ENCODE peak calls at places on chromosomes 5 and 9, in five cellular contexts. B is mammary epithelial cell, A is fibroblast of the aortic adventitia, R is fibroblast of lung, X is psoas muscle. T is an unnamed sample.

GRCh38 chr9:97531750-97532383 is 30.4 kb downstream of the TMOD1 start:
- DNase-seq in X (no peak), R (no peak), B (no peak), A (no peak), T (no peak)

GRCh38 chr5:32190094-32190493 is 16.0 kb upstream of the GOLPH3 start:
- DNase-seq in A (peak), R (peak), B (no peak), X (peak), T (no peak)

GRCh38 chr9:100099722-100100042 is 639 bp downstream of the INVS start:
- DNase-seq in A (no peak), X (peak), B (no peak), R (no peak), T (no peak)

GRCh38 chr9:70411141-70411929 is 3.1 kb downstream of the KLF9 start:
- DNase-seq in B (peak), R (peak), X (peak), A (peak), T (no peak)

GRCh38 chr5:177311361-177311722 is 356 bp downstream of the MXD3 start:
- DNase-seq in R (no peak), X (no peak), A (no peak), B (no peak), T (no peak)

GRCh38 chr9:111914749-111915424 is 18.3 kb downstream of the UGCG start:
- DNase-seq in B (no peak), X (no peak), R (no peak), A (peak), T (no peak)

GRCh38 chr5:147869112-147869511 is 9.4 kb upstream of the SCGB3A2 start:
- DNase-seq in X (no peak), R (no peak), B (no peak), A (no peak), T (no peak)

GRCh38 chr9:17531642-17532254 is 47.1 kb upstream of the SH3GL2 start:
- DNase-seq in R (peak), A (peak), X (no peak), B (peak), T (no peak)

GRCh38 chr9:85417674-85418073 is 324.1 kb downstream of the AGTPBP1 start:
- DNase-seq in A (no peak), X (no peak), R (no peak), B (no peak), T (no peak)

GRCh38 chr5:156414381-156414780 is 87.4 kb downstream of the SGCD start:
- DNase-seq in B (no peak), R (peak), A (no peak), X (no peak), T (no peak)

GRCh38 chr5:171906171-171906570 is 100.3 kb downstream of the FBXW11 start:
- DNase-seq in A (no peak), X (no peak), B (no peak), R (no peak), T (no peak)

GRCh38 chr5:41157272-41157671 is 56.1 kb downstream of the C6 start:
- DNase-seq in X (no peak), R (peak), A (no peak), B (no peak), T (no peak)

GRCh38 chr9:15268796-15269195 is 38.2 kb downstream of the TTC39B start:
- DNase-seq in B (no peak), X (no peak), R (no peak), A (no peak), T (no peak)

GRCh38 chr5:28403846-28404245 is 1365.5 kb upstream of the CDH9 start:
- DNase-seq in A (no peak), B (peak), X (no peak), R (peak), T (no peak)

GRCh38 chr5:149141957-149142851 is 911 bp downstream of the ABLIM3 start:
- DNase-seq in A (no peak), R (peak), B (no peak), X (peak), T (peak)

GRCh38 chr5:138668451-138668850 is 84.8 kb upstream of the CTNNA1 start:
- DNase-seq in X (no peak), B (no peak), A (no peak), R (no peak), T (no peak)

GRCh38 chr9:131418143-131419028 is 24.5 kb downstream of the PRRC2B start:
- DNase-seq in A (no peak), X (peak), B (no peak), R (no peak), T (no peak)

GRCh38 chr5:132237670-132238069 is 10.0 kb upstream of the P4HA2 start:
- DNase-seq in A (no peak), B (no peak), R (no peak), X (no peak), T (peak)

GRCh38 chr5:45262061-45262590 is 434.1 kb downstream of the HCN1 start:
- DNase-seq in B (no peak), X (no peak), R (no peak), A (no peak), T (no peak)

GRCh38 chr9:133141833-133142594 is 21.0 kb upstream of the RALGDS start:
- DNase-seq in R (no peak), X (no peak), A (no peak), B (no peak), T (no peak)

GRCh38 chr5:53730938-53731337 is 170.5 kb downstream of the NDUFS4 start:
- DNase-seq in X (no peak), B (no peak), R (no peak), A (no peak), T (no peak)

GRCh38 chr9:37873955-37874354 is 30.0 kb downstream of the SLC25A51 start:
- DNase-seq in X (no peak), R (no peak), A (no peak), B (no peak), T (no peak)

GRCh38 chr9:136336156-136336860 is 9.0 kb downstream of the GPSM1 start:
- DNase-seq in X (no peak), B (no peak), A (no peak), R (peak), T (no peak)

GRCh38 chr5:77986261-77986660 is 210.1 kb upstream of the TBCA start:
- DNase-seq in B (no peak), X (no peak), A (no peak), R (no peak), T (no peak)
- TF ChIP-seq CTCF in B (no peak), X (no peak), A (no peak), R (no peak), T (no peak)

GRCh38 chr9:82805027-82805426 is 257.9 kb downstream of the RASEF start:
- DNase-seq in A (no peak), B (no peak), X (no peak), R (no peak), T (no peak)
- TF ChIP-seq CTCF in A (no peak), B (no peak), X (no peak), R (no peak), T (no peak)

GRCh38 chr9:113876806-113877236 is 712 bp downstream of the ZNF618 start:
- DNase-seq in B (no peak), A (peak), R (no peak), X (no peak), T (no peak)
- TF ChIP-seq CTCF in B (peak), A (peak), R (peak), X (peak), T (peak)

GRCh38 chr5:108727639-108728565 is 19.8 kb upstream of the FER start:
- DNase-seq in B (peak), X (peak), A (peak), R (peak), T (peak)
- TF ChIP-seq CTCF in B (no peak), X (no peak), A (no peak), R (no peak), T (no peak)

GRCh38 chr9:121288874-121289553 is 21.1 kb downstream of the GSN start:
- DNase-seq in X (peak), A (peak), R (peak), B (peak), T (peak)

GRCh38 chr9:121285835-121286687 is 18.1 kb downstream of the GSN start:
- DNase-seq in A (peak), B (peak), X (peak), R (peak), T (no peak)

GRCh38 chr9:121286688-121286972 is 18.7 kb downstream of the GSN start:
- DNase-seq in A (no peak), R (no peak), X (no peak), B (no peak), T (no peak)

GRCh38 chr9:121288557-121288873 is 20.6 kb downstream of the GSN start:
- DNase-seq in R (no peak), B (no peak), X (no peak), A (no peak), T (no peak)

GRCh38 chr9:121286973-121287721 is 19.2 kb downstream of the GSN start:
- DNase-seq in X (peak), B (peak), A (peak), R (peak), T (peak)
- TF ChIP-seq CTCF in X (peak), B (peak), A (peak), R (peak), T (no peak)

DNA sequence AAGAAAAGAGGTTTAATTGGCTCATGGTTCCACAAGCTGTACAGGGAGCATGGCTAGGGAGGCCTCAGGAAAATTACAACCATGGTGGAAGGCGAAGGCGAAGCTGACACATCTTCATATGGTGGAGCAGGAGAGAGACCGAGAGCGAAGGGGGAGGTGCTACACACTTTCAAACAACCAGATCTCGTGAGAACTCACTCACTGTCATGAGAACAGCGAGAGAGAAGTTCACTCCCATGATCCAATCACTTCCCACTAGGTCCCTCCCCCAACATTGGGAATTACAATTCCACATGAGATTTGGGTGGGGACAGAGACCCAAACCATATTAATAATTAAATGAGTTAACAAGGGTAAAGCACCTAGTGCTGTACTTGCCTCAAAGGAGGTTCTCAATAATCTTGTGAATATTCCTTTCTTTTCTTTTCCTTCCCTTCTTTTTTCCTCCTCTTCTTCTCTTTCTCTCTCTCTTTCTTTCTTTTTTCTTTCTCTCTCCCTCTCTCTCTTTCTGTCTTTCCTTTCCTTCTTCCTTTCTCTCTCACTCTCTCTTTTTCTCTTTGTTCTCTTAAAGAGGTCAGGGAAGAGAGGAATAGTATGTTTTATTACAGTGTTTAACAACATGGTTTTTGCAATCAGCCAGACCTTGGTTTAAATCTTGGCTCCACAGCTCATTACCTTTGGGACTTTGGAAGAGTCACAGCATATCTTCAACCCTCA is 29.0 kb downstream of the TNFSF15 start:
- DNase-seq in B (no peak), R (no peak), X (no peak), A (no peak), T (no peak)
- TF ChIP-seq CTCF in B (no peak), R (no peak), X (no peak), A (no peak), T (no peak)

DNA sequence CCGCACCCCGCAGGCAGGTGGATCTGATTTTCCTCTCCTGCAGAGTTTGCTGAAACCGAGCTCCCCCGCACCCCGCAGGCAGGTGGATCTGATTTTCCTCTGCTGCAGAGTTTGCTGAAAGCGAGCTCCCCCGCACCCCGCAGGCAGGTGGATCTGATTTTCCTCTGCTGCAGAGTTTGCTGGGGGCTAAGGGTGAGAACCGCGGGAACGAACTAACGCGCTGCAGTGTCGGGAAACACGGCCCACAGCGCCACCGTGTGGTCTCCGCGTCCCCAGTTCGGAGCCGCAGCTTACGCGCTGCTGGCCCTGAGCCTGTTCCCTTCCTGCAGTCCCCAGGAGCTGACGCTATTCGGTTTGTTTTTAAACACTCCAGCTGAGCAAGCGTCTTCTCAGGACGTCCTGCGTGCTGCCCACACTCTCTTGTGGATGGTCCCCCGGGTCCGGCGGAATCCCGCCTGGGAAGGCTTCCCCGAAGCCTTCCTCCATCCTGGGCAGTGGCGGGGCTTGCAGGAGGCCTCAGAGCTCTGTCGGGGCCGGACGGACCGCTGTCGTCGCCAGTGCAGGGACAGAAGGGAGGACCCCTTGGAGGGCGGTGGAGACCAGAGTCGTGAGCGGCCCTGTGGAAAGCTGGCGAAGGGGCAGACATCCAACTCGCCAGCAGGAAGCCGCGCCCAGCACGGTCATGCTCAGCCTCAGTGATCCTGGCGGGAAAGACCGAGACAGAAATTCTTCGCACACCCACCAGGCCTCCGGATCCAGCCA is 121.2 kb upstream of the LPCAT1 start:
- DNase-seq in R (peak), A (peak), B (peak), X (peak), T (no peak)
- TF ChIP-seq CTCF in R (peak), A (peak), B (peak), X (peak), T (peak)

GRCh38 chr5:42400474-42400873 is 22.8 kb upstream of the GHR start:
- DNase-seq in B (no peak), X (no peak), R (no peak), A (no peak), T (no peak)
- TF ChIP-seq CTCF in B (no peak), X (no peak), R (no peak), A (no peak), T (no peak)

GRCh38 chr9:109972026-109973005 is 192.3 kb downstream of the PALM2AKAP2 start:
- DNase-seq in X (no peak), A (no peak), R (no peak), B (no peak), T (peak)

GRCh38 chr9:109973336-109973735 is 193.3 kb downstream of the PALM2AKAP2 start:
- DNase-seq in R (no peak), B (no peak), A (no peak), X (no peak), T (no peak)

GRCh38 chr9:109968702-109969450 is 188.9 kb downstream of the PALM2AKAP2 start:
- DNase-seq in R (no peak), B (peak), X (no peak), A (peak), T (no peak)

GRCh38 chr9:109969559-109970237 is 189.7 kb downstream of the PALM2AKAP2 start:
- DNase-seq in X (no peak), R (no peak), A (no peak), B (no peak), T (no peak)

GRCh38 chr9:109971226-109971625 is 191.2 kb downstream of the PALM2AKAP2 start:
- DNase-seq in A (no peak), B (peak), R (no peak), X (no peak), T (no peak)
- TF ChIP-seq CTCF in A (no peak), B (no peak), R (no peak), X (no peak), T (no peak)

DNA sequence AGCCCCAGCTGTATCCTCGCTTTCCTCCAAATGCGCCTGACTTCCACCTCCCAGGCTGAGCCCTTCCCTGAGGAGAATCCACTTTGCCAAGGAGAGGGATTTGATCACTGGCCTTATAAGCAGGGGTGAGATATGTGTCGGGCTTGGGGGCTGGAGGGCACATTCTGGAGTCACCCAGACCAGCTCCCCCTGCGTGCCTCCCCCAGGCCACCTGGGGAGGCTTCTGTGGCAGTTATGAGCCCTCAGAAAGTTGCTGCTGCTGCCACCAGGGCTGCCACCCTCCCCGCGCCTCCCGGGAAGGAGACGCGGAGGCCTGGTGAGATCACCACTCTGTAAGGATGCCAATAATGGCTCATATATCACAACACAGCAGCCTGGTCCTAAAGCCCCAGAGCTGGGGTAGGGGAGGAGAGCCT is 211.5 kb downstream of the PAPPA start:
- DNase-seq in R (peak), B (peak), A (peak), X (peak), T (no peak)
- TF ChIP-seq CTCF in R (peak), B (no peak), A (peak), X (peak), T (no peak)